ENCODE peak calls at places on chromosomes 3 and 15, in seven cellular contexts. V is T-helper 2 cell, T is left cardiac atrium, O is AG10803, E is HFFc6, X is HuH-7, N is epithelial cell of esophagus. Q is an unnamed sample.

GRCh38 chr3:40116478-40117162 is 192.9 kb upstream of the EIF1B start:
- DNase-seq in V (no peak), T (no peak), O (peak), E (peak), X (no peak), N (peak), Q (no peak)

GRCh38 chr3:185948292-185948691 is 10.5 kb upstream of the TRA2B start:
- DNase-seq in V (no peak), T (no peak), O (no peak), E (no peak), X (no peak), N (no peak), Q (no peak)

GRCh38 chr3:183287301-183287971 is 34.4 kb downstream of the B3GNT5 start:
- DNase-seq in V (no peak), T (peak), O (peak), E (peak), X (no peak), N (peak), Q (no peak)

GRCh38 chr15:92443381-92443780 is 49.7 kb downstream of the ST8SIA2 start:
- DNase-seq in V (no peak), T (no peak), O (no peak), E (no peak), X (no peak), N (no peak), Q (no peak)

GRCh38 chr3:4757056-4757948 is 221.9 kb upstream of the BHLHE40 start:
- DNase-seq in V (no peak), T (no peak), O (no peak), E (no peak), X (no peak), N (no peak), Q (no peak)

GRCh38 chr3:66253790-66254620 is 33.2 kb downstream of the SLC25A26 start:
- DNase-seq in V (no peak), T (no peak), O (peak), E (peak), X (no peak), N (peak), Q (no peak)

GRCh38 chr15:73593278-73594074 is 39.7 kb downstream of the NPTN start:
- DNase-seq in V (no peak), T (peak), O (no peak), E (no peak), X (no peak), N (no peak), Q (no peak)

GRCh38 chr3:146322216-146322615 is 71.3 kb upstream of the PLSCR4 start:
- DNase-seq in V (no peak), T (no peak), O (peak), E (no peak), X (no peak), N (no peak), Q (no peak)

GRCh38 chr3:121592856-121593702 is at the start of gene FBXO40:
- DNase-seq in V (no peak), T (peak), O (no peak), E (no peak), X (no peak), N (peak), Q (no peak)

GRCh38 chr3:31288641-31289100 is 244.1 kb upstream of the STT3B start:
- DNase-seq in V (no peak), T (peak), O (peak), E (peak), X (peak), N (peak), Q (no peak)

GRCh38 chr15:63157891-63158431 is 684 bp upstream of the RPS27L start:
- DNase-seq in V (no peak), T (peak), O (peak), E (peak), X (peak), N (peak), Q (no peak)

GRCh38 chr3:129576514-129577345 is 29.7 kb downstream of the PLXND1 start:
- DNase-seq in V (no peak), T (no peak), O (peak), E (no peak), X (peak), N (no peak), Q (peak)

GRCh38 chr3:124741027-124741426 is 10.8 kb downstream of the UMPS start:
- DNase-seq in V (no peak), T (no peak), O (peak), E (no peak), X (no peak), N (peak), Q (no peak)

GRCh38 chr3:39810647-39811161 is 1.3 kb downstream of the MYRIP start:
- DNase-seq in V (no peak), T (no peak), O (no peak), E (no peak), X (no peak), N (no peak), Q (no peak)

GRCh38 chr15:61364871-61365270 is 135.8 kb upstream of the RORA start:
- DNase-seq in V (no peak), T (no peak), O (no peak), E (no peak), X (no peak), N (no peak), Q (no peak)

GRCh38 chr3:120435621-120436020 is 15.2 kb downstream of the FSTL1 start:
- DNase-seq in V (no peak), T (no peak), O (peak), E (peak), X (no peak), N (peak), Q (no peak)

GRCh38 chr15:84749111-84749991 is 959 bp downstream of the ZNF592 start:
- DNase-seq in V (no peak), T (peak), O (peak), E (no peak), X (peak), N (peak), Q (no peak)

GRCh38 chr3:9739181-9739580 is 7.6 kb downstream of the BRPF1 start:
- DNase-seq in V (no peak), T (no peak), O (no peak), E (no peak), X (no peak), N (no peak), Q (no peak)

GRCh38 chr3:143627336-143627735 is 220.9 kb downstream of the SLC9A9 start:
- DNase-seq in V (no peak), T (no peak), O (peak), E (no peak), X (no peak), N (peak), Q (no peak)

GRCh38 chr3:15633766-15634588 is 32.4 kb downstream of the BTD start:
- DNase-seq in V (no peak), T (no peak), O (no peak), E (peak), X (no peak), N (no peak), Q (no peak)

GRCh38 chr15:39645138-39645975 is 64.5 kb downstream of the THBS1 start:
- DNase-seq in V (no peak), T (no peak), O (no peak), E (no peak), X (no peak), N (no peak), Q (no peak)

GRCh38 chr3:155517907-155518306 is 224.4 kb upstream of the STRIT1 start:
- DNase-seq in V (no peak), T (no peak), O (peak), E (no peak), X (no peak), N (peak), Q (no peak)

GRCh38 chr3:120801484-120801883 is 58.9 kb downstream of the GTF2E1 start:
- DNase-seq in V (no peak), T (no peak), O (no peak), E (no peak), X (no peak), N (no peak), Q (no peak)

GRCh38 chr15:99967841-99968371 is 234.7 kb upstream of the LYSMD4 start:
- DNase-seq in V (no peak), T (no peak), O (no peak), E (no peak), X (no peak), N (peak), Q (no peak)

GRCh38 chr3:187746059-187746453 is 788 bp upstream of the BCL6 start:
- DNase-seq in V (no peak), T (no peak), O (no peak), E (no peak), X (no peak), N (no peak), Q (no peak)

GRCh38 chr3:72143322-72143721 is 358.4 kb upstream of the PROK2 start:
- DNase-seq in V (no peak), T (no peak), O (peak), E (no peak), X (no peak), N (no peak), Q (no peak)

GRCh38 chr3:58234516-58234931 is 3.1 kb upstream of the ABHD6 start:
- DNase-seq in V (no peak), T (no peak), O (peak), E (peak), X (no peak), N (peak), Q (no peak)